ENCODE peak calls at places on chromosomes 5 and 9, in eight cellular contexts. P is left cardiac atrium, N is NCI-H1092 treated with DMSO at 0.1 percent for 48 hours, G is GM13977, F is HFF-Myc, C is HuH-7, L is GM04504, S is astrocyte of the spinal cord. Q is an unnamed sample.

GRCh38 chr9:4574657-4575243 is 84.5 kb downstream of the SLC1A1 start:
- DNase-seq in P (no peak), N (no peak), G (peak), F (no peak), C (no peak), L (no peak), S (no peak), Q (no peak)

GRCh38 chr5:57825026-57825683 is 342.5 kb upstream of the ACTBL2 start:
- DNase-seq in P (no peak), N (no peak), G (no peak), F (no peak), C (no peak), L (peak), S (peak), Q (peak)

GRCh38 chr5:179416114-179416730 is 71.0 kb upstream of the ADAMTS2 start:
- DNase-seq in P (no peak), N (no peak), G (no peak), F (no peak), C (no peak), L (no peak), S (no peak), Q (no peak)

GRCh38 chr9:137070201-137070905 is at the start of gene SAPCD2:
- DNase-seq in P (peak), N (peak), G (peak), F (peak), C (peak), L (peak), S (peak), Q (peak)

GRCh38 chr9:136618578-136619547 is 43.9 kb upstream of the EGFL7 start:
- DNase-seq in P (peak), N (no peak), G (peak), F (no peak), C (no peak), L (no peak), S (no peak), Q (no peak)

GRCh38 chr5:114447084-114447773 is 85.4 kb downstream of the KCNN2 start:
- DNase-seq in P (no peak), N (peak), G (peak), F (no peak), C (no peak), L (no peak), S (no peak), Q (peak)

GRCh38 chr9:5336683-5337082 is 3.0 kb downstream of the RLN1 start:
- DNase-seq in P (no peak), N (no peak), G (no peak), F (no peak), C (no peak), L (no peak), S (no peak), Q (no peak)

GRCh38 chr5:126631920-126632319 is 31.2 kb downstream of the PHAX start:
- DNase-seq in P (no peak), N (no peak), G (no peak), F (no peak), C (no peak), L (no peak), S (no peak), Q (no peak)

GRCh38 chr5:61768692-61769281 is 436.7 kb downstream of the ZSWIM6 start:
- DNase-seq in P (no peak), N (no peak), G (peak), F (no peak), C (peak), L (no peak), S (peak), Q (peak)

Q was measured in A549.